ENCODE peak calls at places on chromosomes 4 and X, in seven cellular contexts. I, N, R, Z, T, U and M are unnamed samples.

GRCh38 chr4:165058676-165059075 is 5.0 kb downstream of the TRIM75 start:
- DNase-seq in I (no peak), N (no peak), R (no peak), Z (no peak), T (no peak), U (no peak), M (no peak)

GRCh38 chr4:86921608-86922252 is 13.1 kb upstream of the AFF1 start:
- DNase-seq in I (no peak), N (no peak), R (peak; percentile 73), Z (no peak), T (no peak), U (no peak), M (no peak)

GRCh38 chrX:68508799-68509198 is 9.9 kb downstream of the YIPF6 start:
- DNase-seq in I (no peak), N (peak; percentile 82), R (peak; percentile 23), Z (no peak), T (no peak), U (no peak), M (peak; percentile 59)

GRCh38 chr4:141473952-141474351 is 162.4 kb upstream of the IL15 start:
- DNase-seq in I (peak; percentile 61), N (no peak), R (no peak), Z (no peak), T (no peak), U (no peak), M (no peak)

GRCh38 chr4:5954056-5954760 is 61.3 kb upstream of the CRMP1 start:
- DNase-seq in I (no peak), N (no peak), R (no peak), Z (peak; percentile 23), T (no peak), U (no peak), M (no peak)

GRCh38 chrX:110462957-110463356 is 104.3 kb downstream of the RTL9 start:
- DNase-seq in I (no peak), N (no peak), R (no peak), Z (no peak), T (no peak), U (no peak), M (no peak)

GRCh38 chr4:23945521-23946017 is 55.7 kb upstream of the PPARGC1A start:
- DNase-seq in I (peak; percentile 86), N (no peak), R (peak; percentile 50), Z (no peak), T (no peak), U (no peak), M (peak; percentile 90)

GRCh38 chr4:184792950-184793555 is 32.7 kb downstream of the ACSL1 start:
- DNase-seq in I (peak; percentile 96), N (no peak), R (peak; percentile 15), Z (no peak), T (no peak), U (no peak), M (peak; percentile 91)

GRCh38 chr4:111475001-111475400 is 670.3 kb upstream of the FAM241A start:
- DNase-seq in I (peak; percentile 39), N (peak; percentile 81), R (peak; percentile 23), Z (peak; percentile 66), T (peak; percentile 38), U (peak; percentile 38), M (peak; percentile 45)

GRCh38 chr4:177128306-177128705 is 181.4 kb upstream of the NEIL3 start:
- DNase-seq in I (peak; percentile 72), N (no peak), R (peak; percentile 15), Z (no peak), T (no peak), U (no peak), M (peak; percentile 48)

GRCh38 chrX:139820358-139820984 is 112.4 kb downstream of the ATP11C start:
- DNase-seq in I (no peak), N (no peak), R (no peak), Z (no peak), T (no peak), U (no peak), M (no peak)

GRCh38 chrX:45788941-45789348 is 588.3 kb upstream of the DIPK2B start:
- DNase-seq in I (peak; percentile 52), N (peak; percentile 69), R (no peak), Z (no peak), T (no peak), U (no peak), M (peak; percentile 52)

GRCh38 chrX:20471483-20471882 is 204.8 kb upstream of the RPS6KA3 start:
- DNase-seq in I (no peak), N (no peak), R (no peak), Z (no peak), T (no peak), U (no peak), M (no peak)

GRCh38 chrX:21725498-21725897 is 32.4 kb downstream of the SMPX start:
- DNase-seq in I (peak; percentile 60), N (peak; percentile 54), R (no peak), Z (no peak), T (no peak), U (no peak), M (peak; percentile 10)

GRCh38 chrX:51395807-51396728 is 63.4 kb downstream of the NUDT10 start:
- DNase-seq in I (no peak), N (peak; percentile 52), R (peak; percentile 3), Z (peak; percentile 47), T (no peak), U (peak; percentile 2), M (no peak)

GRCh38 chr4:17805580-17805979 is 5.0 kb downstream of the DCAF16 start:
- DNase-seq in I (no peak), N (no peak), R (no peak), Z (no peak), T (no peak), U (no peak), M (no peak)

GRCh38 chr4:151429957-151430548 is 21.1 kb downstream of the FHIP1A start:
- DNase-seq in I (no peak), N (peak; percentile 67), R (no peak), Z (no peak), T (no peak), U (no peak), M (no peak)

DNA sequence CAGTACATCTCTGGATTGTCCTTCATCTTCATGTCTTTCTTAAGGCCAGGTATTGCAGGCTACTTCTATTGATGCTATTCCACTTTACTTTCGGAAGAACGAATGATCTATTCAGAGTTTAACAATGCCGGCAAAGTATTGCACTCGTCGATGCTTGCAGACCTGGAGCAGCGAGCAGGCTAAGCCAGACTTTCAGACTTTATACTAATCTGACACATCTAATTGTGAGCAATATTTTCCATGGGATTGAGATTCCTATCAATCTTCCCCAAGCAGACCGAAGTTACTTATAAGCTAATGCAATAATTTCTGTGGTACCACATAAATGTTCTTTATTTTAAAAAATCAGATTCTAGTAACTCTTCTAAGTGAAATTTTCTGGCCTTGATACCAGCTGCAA is 1.6 kb downstream of the EMCN start:
- DNase-seq in I (no peak), N (no peak), R (no peak), Z (no peak), T (no peak), U (no peak), M (no peak)
- H3K18ac ChIP-seq in I (no peak overlapping the region), N (no peak overlapping the region), R (no peak overlapping the region), Z (no peak overlapping the region), T (no peak overlapping the region), U (no peak overlapping the region), M (no peak overlapping the region)

GRCh38 chr4:123867910-123868587 is 471.5 kb downstream of the SPRY1 start:
- DNase-seq in I (no peak), N (no peak), R (no peak), Z (no peak), T (no peak), U (no peak), M (no peak)
- H3K18ac ChIP-seq in I (no peak overlapping the region), N (no peak overlapping the region), R (no peak overlapping the region), Z (no peak overlapping the region), T (no peak overlapping the region), U (no peak overlapping the region), M (no peak overlapping the region)

GRCh38 chrX:128051526-128051925 is 677 bp downstream of the ACTRT1 start:
- DNase-seq in I (no peak), N (no peak), R (no peak), Z (no peak), T (no peak), U (no peak), M (no peak)
- H3K18ac ChIP-seq in I (no peak overlapping the region), N (no peak overlapping the region), R (no peak overlapping the region), Z (no peak overlapping the region), T (no peak overlapping the region), U (no peak overlapping the region), M (no peak overlapping the region)

DNA sequence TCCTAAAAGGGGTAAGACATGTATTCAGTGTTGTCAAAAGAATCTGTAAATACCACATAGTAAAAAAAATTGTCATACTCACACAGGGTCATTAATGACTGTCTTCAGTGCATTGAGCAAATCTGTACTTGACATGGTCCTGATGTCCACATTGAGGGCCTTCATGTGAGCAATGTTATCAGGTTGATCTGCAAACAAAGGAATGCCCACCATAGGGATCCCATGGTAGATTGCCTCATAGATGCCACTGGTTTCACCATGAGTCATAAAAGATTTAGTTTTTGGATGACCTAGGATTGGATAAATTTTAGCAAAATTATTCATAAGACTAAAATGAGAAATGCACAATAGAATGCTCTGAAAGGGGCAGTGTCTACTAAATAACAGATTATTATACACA is 38.1 kb upstream of the UGT2B15 start:
- DNase-seq in I (no peak), N (peak; percentile 20), R (no peak), Z (no peak), T (no peak), U (no peak), M (no peak)
- H3K18ac ChIP-seq in I (no peak overlapping the region), N (no peak overlapping the region), R (no peak overlapping the region), Z (no peak overlapping the region), T (no peak overlapping the region), U (no peak overlapping the region), M (no peak overlapping the region)

GRCh38 chrX:9569875-9570274 is 105.0 kb downstream of the TBL1X start:
- DNase-seq in I (no peak), N (no peak), R (no peak), Z (no peak), T (no peak), U (no peak), M (no peak)
- H3K18ac ChIP-seq in I (no peak overlapping the region), N (no peak overlapping the region), R (no peak overlapping the region), Z (no peak overlapping the region), T (no peak overlapping the region), U (no peak overlapping the region), M (no peak overlapping the region)